ENCODE peak calls at places on chromosome 20, in eight cellular contexts. K is lower lobe of right lung, J is GM23338, Y is Peyer's patch, X is prostate gland, D is astrocyte, H is psoas muscle, P is right lobe of liver. S is an unnamed sample. For H3K4me1, the result is how much of the 10 kb centered on the place peaks cover.

GRCh38 chr20:41172296-41173140 is 35.2 kb downstream of the PLCG1 start:
- DNase-seq in Y (peak), J (no peak), H (peak), P (no peak), K (no peak), D (no peak), X (no peak), S (no peak)

GRCh38 chr20:58160451-58161051 is 67.9 kb downstream of the ANKRD60 start:
- DNase-seq in H (no peak), X (no peak), D (peak), J (no peak), P (no peak), Y (no peak), K (peak), S (peak)

GRCh38 chr20:11876555-11876954 is 41.1 kb upstream of the BTBD3 start:
- DNase-seq in K (no peak), X (no peak), H (no peak), J (no peak), P (no peak), D (no peak), Y (no peak), S (no peak)

GRCh38 chr20:23332467-23332866 is 18.1 kb upstream of the NXT1 start:
- DNase-seq in P (no peak), D (no peak), J (no peak), H (no peak), Y (no peak), K (no peak), X (no peak), S (no peak)

GRCh38 chr20:61797200-61797599 is 268.5 kb downstream of the TAF4 start:
- DNase-seq in H (peak), D (no peak), Y (no peak), P (no peak), J (peak), K (peak), X (no peak), S (no peak)

GRCh38 chr20:17863577-17864292 is 104.9 kb downstream of the SNX5 start:
- DNase-seq in H (no peak), D (peak), P (peak), X (no peak), K (no peak), J (no peak), Y (peak), S (peak)

GRCh38 chr20:1895674-1896496 is 678 bp downstream of the SIRPA start:
- DNase-seq in D (no peak), P (peak), X (no peak), J (peak), K (peak), H (peak), Y (peak), S (peak)

GRCh38 chr20:13085275-13085674 is 76.5 kb downstream of the SPTLC3 start:
- DNase-seq in X (no peak), D (no peak), J (no peak), H (no peak), K (no peak), Y (no peak), P (no peak), S (peak)

GRCh38 chr20:52031206-52031573 is 160.4 kb downstream of the ZFP64 start:
- DNase-seq in Y (no peak), P (no peak), J (no peak), K (no peak), H (no peak), X (no peak), D (no peak), S (no peak)

GRCh38 chr20:12414446-12415274 is 497.0 kb downstream of the BTBD3 start:
- DNase-seq in K (no peak), X (no peak), J (no peak), P (no peak), D (no peak), H (no peak), Y (no peak), S (no peak)

GRCh38 chr20:34881689-34882088 is 5.3 kb downstream of the ACSS2 start:
- DNase-seq in Y (no peak), J (no peak), H (no peak), X (no peak), P (no peak), K (no peak), D (no peak), S (no peak)

GRCh38 chr20:49593441-49594142 is 25.7 kb upstream of the PTGIS start:
- DNase-seq in P (no peak), H (no peak), J (no peak), K (no peak), X (no peak), D (no peak), Y (no peak), S (peak)

GRCh38 chr20:57651977-57652864 is 32.0 kb upstream of the ZBP1 start:
- DNase-seq in D (no peak), X (no peak), H (peak), Y (peak), J (no peak), K (peak), P (peak), S (no peak)

GRCh38 chr20:64001607-64002011 is 20.7 kb downstream of the PRPF6 start:
- DNase-seq in Y (no peak), P (no peak), H (no peak), K (no peak), J (no peak), X (peak), D (peak), S (no peak)
- H3K4me1 ChIP-seq in Y (under half), P (under half), H (under half), K (under half), J (under half), X (under half), D (under half), S (under half)

GRCh38 chr20:46376196-46376785 is 30.1 kb downstream of the ELMO2 start:
- DNase-seq in P (no peak), X (no peak), J (no peak), Y (no peak), D (no peak), K (no peak), H (no peak), S (no peak)

GRCh38 chr20:46374383-46374782 is 32.0 kb downstream of the ELMO2 start:
- DNase-seq in H (no peak), X (no peak), Y (no peak), P (no peak), K (no peak), D (no peak), J (no peak), S (no peak)

GRCh38 chr20:46378390-46379009 is 27.9 kb downstream of the ELMO2 start:
- DNase-seq in P (no peak), H (no peak), X (peak), K (no peak), J (no peak), Y (no peak), D (no peak), S (no peak)

GRCh38 chr20:46375771-46376170 is 30.6 kb downstream of the ELMO2 start:
- DNase-seq in D (peak), P (no peak), H (no peak), X (no peak), J (no peak), Y (no peak), K (no peak), S (peak)

GRCh38 chr20:46377532-46377931 is 28.9 kb downstream of the ELMO2 start:
- DNase-seq in P (no peak), Y (no peak), J (no peak), D (no peak), X (no peak), K (no peak), H (no peak), S (no peak)
- H3K4me1 ChIP-seq in P (under half), Y (under half), J (under half), D (under half), X (under half), K (under half), H (under half), S (under half)

GRCh38 chr20:63452341-63453028 is 20.0 kb downstream of the KCNQ2 start:
- DNase-seq in H (no peak), P (no peak), K (no peak), Y (no peak), X (no peak), J (no peak), D (no peak), S (no peak)

GRCh38 chr20:63455568-63455859 is 16.9 kb downstream of the KCNQ2 start:
- DNase-seq in Y (no peak), K (no peak), H (no peak), P (no peak), D (no peak), J (no peak), X (no peak), S (no peak)

GRCh38 chr20:63451821-63452220 is 20.6 kb downstream of the KCNQ2 start:
- DNase-seq in Y (no peak), D (no peak), X (no peak), J (no peak), H (no peak), P (no peak), K (no peak), S (no peak)

GRCh38 chr20:63454729-63455567 is 17.5 kb downstream of the KCNQ2 start:
- DNase-seq in J (no peak), X (no peak), K (no peak), D (no peak), P (no peak), H (no peak), Y (no peak), S (no peak)

DNA sequence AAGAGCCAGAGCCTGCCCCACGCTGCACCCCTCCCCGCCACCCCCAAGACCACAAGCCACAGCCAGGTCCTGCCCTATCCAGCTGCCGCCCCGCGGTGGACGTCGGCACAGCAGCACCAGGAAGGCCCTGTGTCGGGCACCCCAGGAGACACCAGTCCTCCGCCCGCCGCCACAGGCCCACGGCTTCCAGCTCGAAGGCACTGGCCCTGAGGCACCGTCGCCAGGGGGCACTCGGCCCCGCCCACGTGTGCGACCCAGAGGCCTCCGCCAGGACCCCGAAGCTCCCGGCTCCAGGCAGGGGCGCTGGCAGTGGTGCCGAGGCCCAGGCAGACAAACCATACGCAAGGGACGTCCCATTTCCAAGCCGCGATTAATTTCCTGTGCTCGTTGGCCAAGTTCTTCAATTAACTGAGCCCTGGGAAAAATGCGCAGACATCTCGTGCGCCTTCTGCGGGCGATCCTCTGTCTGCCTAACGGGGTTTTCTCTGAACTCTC is 19.4 kb downstream of the KCNQ2 start:
- DNase-seq in J (peak), H (no peak), P (no peak), Y (no peak), K (no peak), X (no peak), D (no peak), S (no peak)
- H3K4me1 ChIP-seq in J (under half), H (under half), P (under half), Y (under half), K (under half), X (under half), D (under half), S (under half)

DNA sequence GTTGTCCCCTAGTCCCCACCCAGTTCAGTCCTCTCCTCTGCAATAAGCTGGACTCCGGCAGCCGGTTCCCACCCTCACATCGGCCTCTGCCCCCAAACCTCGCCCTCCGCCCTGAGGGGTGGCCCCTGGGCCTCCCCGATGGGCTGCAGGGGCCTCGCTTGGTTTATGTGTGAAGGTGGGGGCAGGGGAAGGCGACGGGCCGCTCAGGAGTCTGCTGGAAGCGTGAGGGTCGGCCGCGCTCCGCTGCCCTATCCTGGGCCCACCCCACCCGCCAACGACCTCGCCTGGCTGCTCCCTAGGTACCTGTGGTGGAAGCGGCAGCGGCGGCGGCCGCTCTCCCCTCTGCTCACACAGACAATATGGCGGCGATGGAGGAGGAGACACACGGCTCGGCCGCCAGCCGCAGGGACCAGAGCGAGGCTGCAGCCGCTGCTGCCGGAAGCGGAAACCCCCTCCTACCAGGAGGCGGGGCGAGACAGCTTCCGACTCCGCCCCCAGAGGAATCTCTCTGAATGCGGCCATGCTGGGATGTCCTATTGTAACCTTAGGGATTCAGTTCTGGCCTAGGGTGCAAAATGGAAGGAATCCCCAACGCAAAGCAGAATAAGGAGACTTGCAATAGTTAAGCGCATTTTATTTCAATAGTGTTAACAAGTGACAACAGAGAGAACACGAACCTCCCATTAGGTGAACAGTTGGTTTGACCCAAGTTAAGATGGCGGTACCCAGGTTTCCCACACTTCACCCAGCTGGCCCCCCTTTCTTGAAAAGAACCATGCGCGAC is at the start of gene CSNK2A1:
- DNase-seq in P (peak), X (peak), D (peak), Y (peak), J (peak), K (peak), H (peak), S (peak)
- H3K4me1 ChIP-seq in P (under half), X (under half), D (under half), Y (under half), J (under half), K (under half), H (under half), S (under half)

S was measured in GM23248.